ENCODE peak calls at places on chromosomes 4 and X, in ten cellular contexts. N is right lobe of liver; Y is NB4; G is fibroblast of mammary gland; M is heart left ventricle; E is uterus; T is CD8-positive, alpha-beta T cell; J is thoracic aorta; W is tibial artery; I is mucosa of descending colon. F is an unnamed sample.

GRCh38 chr4:122744229-122744628 is 11.7 kb downstream of the BBS12 start:
- DNase-seq in N (no peak), Y (peak; percentile 85), G (peak; percentile 78), M (no peak), E (no peak), T (no peak), J (no peak), W (no peak), I (no peak), F (peak; percentile 92)

GRCh38 chr4:11535333-11535732 is 106.6 kb upstream of the HS3ST1 start:
- DNase-seq in N (no peak), Y (no peak), G (no peak), M (no peak), E (no peak), T (no peak), J (no peak), W (no peak), I (no peak), F (no peak)

GRCh38 chr4:7166286-7166685 is 26.1 kb upstream of the SORCS2 start:
- DNase-seq in N (peak; percentile 14), Y (no peak), G (no peak), M (no peak), E (peak; percentile 2), T (no peak), J (no peak), W (peak; percentile 4), I (no peak), F (no peak)

GRCh38 chr4:14787894-14788293 is 214.4 kb upstream of the CPEB2 start:
- DNase-seq in N (no peak), Y (peak; percentile 50), G (peak; percentile 31), M (no peak), E (no peak), T (no peak), J (no peak), W (no peak), I (no peak), F (no peak)

GRCh38 chr4:8261851-8262535 is 7.6 kb upstream of the HTRA3 start:
- DNase-seq in N (no peak), Y (no peak), G (no peak), M (no peak), E (no peak), T (no peak), J (no peak), W (no peak), I (no peak), F (peak; percentile 84)

GRCh38 chrX:9379697-9380551 is 84.9 kb upstream of the TBL1X start:
- DNase-seq in N (no peak), Y (no peak), G (peak; percentile 64), M (no peak), E (no peak), T (no peak), J (no peak), W (no peak), I (peak; percentile 30), F (peak; percentile 15)

GRCh38 chrX:110086916-110087484 is 84.1 kb downstream of the TMEM164 start:
- DNase-seq in N (no peak), Y (peak; percentile 84), G (peak; percentile 96), M (no peak), E (no peak), T (no peak), J (no peak), W (no peak), I (no peak), F (peak; percentile 97)

GRCh38 chrX:40272141-40272540 is 174.4 kb upstream of the BCOR start:
- DNase-seq in N (no peak), Y (no peak), G (no peak), M (no peak), E (no peak), T (no peak), J (no peak), W (no peak), I (no peak), F (peak; percentile 53)

DNA sequence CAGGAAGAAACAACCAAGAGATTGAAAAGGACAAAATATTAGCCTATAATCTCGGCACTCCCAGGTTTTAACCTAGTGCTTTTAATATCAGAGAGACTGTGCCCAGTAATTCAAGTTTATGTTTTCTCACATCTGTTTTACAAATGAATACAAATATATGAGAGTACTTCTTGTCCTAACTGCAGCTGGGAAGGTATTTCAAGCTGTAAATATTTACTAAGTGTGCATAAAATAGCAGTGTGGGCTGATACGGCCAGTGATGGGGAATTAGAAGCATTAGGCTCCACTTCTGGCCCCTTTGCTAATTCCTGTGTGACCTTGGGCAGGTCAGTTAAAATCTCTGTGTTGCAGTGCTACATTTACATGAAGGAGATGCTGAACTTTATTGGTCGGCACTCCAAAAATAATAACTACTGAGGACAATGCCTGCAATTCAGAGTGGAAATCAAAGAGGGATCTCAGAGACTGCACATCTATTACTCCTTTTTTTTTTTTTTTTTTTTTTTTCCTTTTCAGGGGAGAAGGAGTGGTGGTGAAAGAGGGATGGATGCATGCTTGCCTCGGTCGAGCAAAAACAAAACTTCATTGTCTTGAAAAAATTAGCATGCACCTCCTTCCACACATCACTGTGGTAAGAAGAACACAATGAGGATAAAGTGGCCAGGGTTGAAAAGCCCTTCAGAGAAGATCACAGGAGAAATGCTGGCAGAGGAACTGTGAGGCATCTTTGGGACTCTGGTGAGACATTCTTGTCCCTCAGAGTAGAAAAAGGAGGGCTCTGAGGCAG is 44.6 kb upstream of the LNX1 start:
- DNase-seq in N (no peak), Y (no peak), G (no peak), M (no peak), E (no peak), T (no peak), J (no peak), W (no peak), I (no peak), F (peak; percentile 91)
- TF ChIP-seq CTCF in N (no peak), Y (no peak), G (no peak), M (no peak), E (no peak), T (no peak), J (no peak), W (no peak), I (no peak), F (no peak)

GRCh38 chrX:37844622-37845021 is 2.7 kb downstream of the DYNLT3 start:
- DNase-seq in N (no peak), Y (no peak), G (no peak), M (no peak), E (no peak), T (no peak), J (no peak), W (no peak), I (no peak), F (no peak)

GRCh38 chrX:37846934-37847732 is at the start of gene DYNLT3:
- DNase-seq in N (peak; percentile 88), Y (peak; percentile 84), G (peak; percentile 64), M (peak; percentile 82), E (peak; percentile 74), T (peak; percentile 74), J (peak; percentile 10), W (peak; percentile 90), I (peak; percentile 90), F (peak; percentile 65)

GRCh38 chrX:37846558-37846933 is 825 bp downstream of the DYNLT3 start:
- DNase-seq in N (no peak), Y (no peak), G (no peak), M (no peak), E (no peak), T (no peak), J (no peak), W (no peak), I (no peak), F (no peak)

GRCh38 chrX:37847733-37848197 is 394 bp upstream of the DYNLT3 start:
- DNase-seq in N (no peak), Y (no peak), G (no peak), M (no peak), E (no peak), T (no peak), J (no peak), W (no peak), I (no peak), F (no peak)

GRCh38 chrX:37846141-37846540 is 1.2 kb downstream of the DYNLT3 start:
- DNase-seq in N (no peak), Y (peak; percentile 15), G (no peak), M (no peak), E (no peak), T (no peak), J (no peak), W (no peak), I (no peak), F (no peak)
- H3K4me3 ChIP-seq in N (no peak overlapping the region), Y (no peak overlapping the region), G (no peak overlapping the region), M (no peak overlapping the region), E (peak overlapping the region; percentile 75), T (no peak overlapping the region), J (peak overlapping the region; percentile 92), W (peak overlapping the region; percentile 88), I (no peak overlapping the region), F (peak overlapping the region; percentile 72)

GRCh38 chr4:143203577-143203976 is 18.9 kb downstream of the USP38 start:
- DNase-seq in N (no peak), Y (no peak), G (no peak), M (no peak), E (no peak), T (no peak), J (no peak), W (no peak), I (no peak), F (no peak)

GRCh38 chr4:143202824-143203223 is 18.1 kb downstream of the USP38 start:
- DNase-seq in N (no peak), Y (no peak), G (peak; percentile 43), M (no peak), E (no peak), T (no peak), J (no peak), W (no peak), I (no peak), F (peak; percentile 23)

GRCh38 chr4:143207555-143207954 is 22.8 kb downstream of the USP38 start:
- DNase-seq in N (no peak), Y (no peak), G (peak; percentile 52), M (no peak), E (no peak), T (no peak), J (no peak), W (no peak), I (no peak), F (peak; percentile 30)
- TF ChIP-seq CTCF in N (peak; percentile 36), Y (no peak), G (peak; percentile 40), M (peak; percentile 51), E (peak; percentile 49), T (no peak), J (peak; percentile 39), W (peak; percentile 38), I (no peak), F (peak; percentile 35)

DNA sequence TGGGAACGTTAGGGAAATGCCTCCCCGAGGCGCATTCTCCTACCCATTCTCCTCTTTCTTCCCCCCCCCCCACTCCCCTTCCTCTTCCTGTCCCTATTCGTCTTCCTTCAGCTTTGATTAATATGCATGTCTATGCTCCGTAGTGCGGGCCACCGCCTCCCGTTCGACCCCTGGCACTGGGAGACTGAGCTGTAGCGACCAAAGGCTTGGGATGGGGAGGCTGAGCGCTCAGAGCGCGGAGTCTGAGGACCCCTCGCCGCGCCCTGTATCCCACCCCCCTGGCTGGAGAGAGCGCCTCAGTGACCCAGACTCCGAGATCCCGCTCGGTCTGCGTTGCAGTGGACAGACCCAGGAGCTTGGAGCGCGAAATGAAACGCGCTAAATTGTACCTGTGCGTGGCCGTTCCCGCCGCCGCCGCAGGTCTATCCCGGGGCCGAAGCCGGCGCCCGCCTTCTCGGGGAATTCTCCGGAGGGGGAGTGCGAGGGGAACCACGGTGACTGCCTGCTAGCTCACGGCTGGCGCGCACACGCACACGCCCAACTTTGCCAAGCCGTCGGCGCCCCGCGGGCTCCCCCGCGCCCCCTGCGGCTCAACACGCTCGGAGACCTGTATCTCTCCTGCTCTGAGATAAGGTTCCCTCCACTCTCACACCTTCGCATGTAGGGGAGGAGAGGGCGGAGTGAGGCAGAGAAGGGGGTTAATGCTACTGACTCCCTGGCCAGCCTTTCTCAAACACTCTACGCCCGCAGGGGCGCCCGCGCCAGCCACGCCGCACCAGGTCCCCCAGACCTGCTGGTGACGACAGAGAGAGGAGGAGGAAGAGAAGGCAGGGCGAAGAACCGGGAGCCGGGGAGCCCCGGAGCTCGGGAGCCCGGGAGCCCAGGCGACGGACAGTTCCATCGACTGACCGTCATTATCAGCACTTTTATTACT is 1.5 kb upstream of the PTCHD1 start:
- DNase-seq in N (no peak), Y (no peak), G (no peak), M (no peak), E (no peak), T (no peak), J (no peak), W (no peak), I (no peak), F (no peak)
- H3K4me3 ChIP-seq in N (peak overlapping the region; percentile 9), Y (no peak overlapping the region), G (no peak overlapping the region), M (no peak overlapping the region), E (peak overlapping the region; percentile 29), T (no peak overlapping the region), J (peak overlapping the region; percentile 64), W (peak overlapping the region; percentile 67), I (no peak overlapping the region), F (no peak overlapping the region)